ENCODE peak calls at places on chromosomes 16 and 17, in ten cellular contexts. L is neural progenitor cell; S is uterus; H is prostate gland; E is pancreas; U is adrenal gland; O is CD8-positive, alpha-beta memory T cell; C is PC-3; R is CD8-positive, alpha-beta T cell; Y is mesendoderm. F is an unnamed sample. For H3K36me3, the result is how much of the 10 kb centered on the place peaks cover.

GRCh38 chr16:31141489-31142108 is 6.1 kb upstream of the PRSS8 start:
- DNase-seq in L (no peak), S (peak), E (peak), O (no peak), H (no peak), U (peak), R (peak), C (no peak), Y (no peak), F (no peak)

GRCh38 chr16:2974319-2975056 is 5.3 kb downstream of the PAQR4 start:
- DNase-seq in Y (no peak), E (no peak), S (no peak), R (no peak), L (no peak), H (no peak), O (no peak), U (no peak), C (no peak), F (no peak)

GRCh38 chr16:83533193-83533592 is 274.6 kb upstream of the HSBP1 start:
- DNase-seq in S (no peak), R (no peak), U (no peak), O (no peak), Y (peak), E (no peak), C (peak), L (no peak), H (peak), F (no peak)

GRCh38 chr16:22948603-22949368 is 134.8 kb downstream of the HS3ST2 start:
- DNase-seq in C (peak), O (no peak), R (no peak), S (peak), U (peak), E (peak), H (peak), Y (peak), L (peak), F (peak)

GRCh38 chr17:59791603-59792457 is 84.4 kb downstream of the VMP1 start:
- DNase-seq in Y (no peak), E (no peak), L (no peak), S (no peak), H (no peak), C (no peak), R (no peak), U (no peak), O (no peak), F (no peak)

GRCh38 chr17:10683853-10684252 is 13.5 kb downstream of the SCO1 start:
- DNase-seq in U (no peak), E (no peak), Y (peak), O (no peak), H (no peak), R (no peak), L (peak), C (peak), S (no peak), F (no peak)

GRCh38 chr16:11396241-11397048 is 51.2 kb downstream of the RMI2 start:
- DNase-seq in H (peak), U (peak), S (peak), Y (peak), R (peak), E (peak), C (peak), L (peak), O (peak), F (peak)

GRCh38 chr16:74717367-74717766 is 16.7 kb upstream of the MLKL start:
- DNase-seq in Y (no peak), O (no peak), C (no peak), R (no peak), U (no peak), H (no peak), S (no peak), E (no peak), L (no peak), F (no peak)

GRCh38 chr16:85645021-85645589 is 32.0 kb downstream of the GSE1 start:
- DNase-seq in C (peak), Y (no peak), O (no peak), L (no peak), R (no peak), U (no peak), S (no peak), H (no peak), E (no peak), F (no peak)

GRCh38 chr16:1665829-1666228 is 12.2 kb upstream of the JPT2 start:
- DNase-seq in Y (no peak), L (no peak), C (no peak), S (no peak), U (no peak), R (no peak), E (no peak), O (no peak), H (no peak), F (no peak)

GRCh38 chr17:34567665-34568064 is 11.7 kb upstream of the TMEM132E start:
- DNase-seq in R (no peak), U (peak), O (no peak), Y (peak), E (no peak), S (no peak), L (no peak), C (no peak), H (no peak), F (no peak)

GRCh38 chr17:54968954-54969400 is 412 bp downstream of the STXBP4 start:
- DNase-seq in R (no peak), Y (no peak), L (no peak), S (no peak), U (peak), H (peak), C (peak), O (no peak), E (no peak), F (no peak)

GRCh38 chr16:15833551-15833950 is 23.3 kb downstream of the MYH11 start:
- DNase-seq in R (no peak), U (no peak), L (no peak), C (no peak), O (no peak), E (no peak), S (no peak), Y (no peak), H (no peak), F (no peak)

GRCh38 chr17:61168506-61168905 is 231.1 kb upstream of the TBX2 start:
- DNase-seq in S (no peak), H (no peak), O (no peak), U (peak), C (no peak), R (no peak), Y (no peak), L (no peak), E (no peak), F (no peak)

GRCh38 chr17:39627170-39627716 is 491 bp downstream of the PPP1R1B start:
- DNase-seq in H (no peak), O (no peak), R (no peak), E (peak), Y (no peak), C (no peak), S (no peak), L (peak), U (no peak), F (no peak)

GRCh38 chr17:77831497-77832179 is 126.9 kb upstream of the TNRC6C start:
- DNase-seq in L (peak), R (no peak), H (no peak), Y (no peak), S (no peak), E (peak), O (no peak), U (no peak), C (peak), F (peak)

GRCh38 chr17:78276499-78276898 is 45.1 kb downstream of the TMEM235 start:
- DNase-seq in Y (no peak), E (no peak), C (no peak), U (no peak), S (no peak), H (no peak), L (no peak), O (no peak), R (no peak), F (no peak)

GRCh38 chr16:6684076-6684673 is 648.5 kb upstream of the RBFOX1 start:
- DNase-seq in H (peak), S (no peak), Y (peak), C (peak), U (peak), E (no peak), R (no peak), L (peak), O (no peak), F (no peak)

GRCh38 chr17:27460196-27460725 is 4.0 kb downstream of the KSR1 start:
- DNase-seq in H (no peak), O (no peak), C (no peak), E (no peak), U (peak), Y (no peak), S (no peak), L (no peak), R (no peak), F (no peak)

GRCh38 chr16:46427340-46428107 is 193.7 kb downstream of the SHCBP1 start:
- DNase-seq in Y (no peak), U (no peak), O (no peak), H (no peak), L (no peak), E (no peak), R (no peak), C (no peak), S (no peak), F (no peak)

GRCh38 chr17:19579867-19580565 is 46.4 kb downstream of the SLC47A1 start:
- DNase-seq in E (peak), Y (peak), O (no peak), S (peak), H (no peak), R (no peak), U (peak), C (no peak), L (peak), F (peak)

GRCh38 chr16:3045758-3046505 is 429 bp upstream of the MMP25 start:
- DNase-seq in Y (peak), S (no peak), L (peak), C (no peak), U (no peak), R (no peak), E (peak), O (no peak), H (no peak), F (no peak)

GRCh38 chr17:13702266-13702665 is 100.5 kb upstream of the HS3ST3A1 start:
- DNase-seq in C (peak), Y (no peak), H (no peak), L (no peak), E (no peak), U (no peak), S (no peak), O (no peak), R (no peak), F (no peak)

GRCh38 chr16:85253127-85253941 is 141.1 kb upstream of the CIBAR2 start:
- DNase-seq in O (peak), E (peak), R (peak), C (peak), Y (peak), L (peak), H (peak), U (peak), S (no peak), F (peak)

GRCh38 chr17:42531455-42532354 is 4.3 kb upstream of the NAGLU start:
- DNase-seq in C (peak), H (no peak), S (no peak), E (peak), R (peak), U (peak), L (peak), O (peak), Y (peak), F (peak)

GRCh38 chr16:28326881-28327610 is 34.7 kb downstream of the SBK1 start:
- DNase-seq in Y (peak), E (peak), O (peak), L (peak), S (no peak), U (peak), H (no peak), C (peak), R (peak), F (peak)

GRCh38 chr17:6070280-6070894 is at the start of gene WSCD1:
- DNase-seq in C (peak), H (no peak), R (no peak), Y (no peak), E (peak), U (peak), O (no peak), S (no peak), L (peak), F (no peak)

GRCh38 chr16:50946606-50947005 is 204.5 kb downstream of the SALL1 start:
- DNase-seq in H (no peak), L (no peak), C (no peak), S (no peak), R (no peak), O (no peak), E (no peak), Y (no peak), U (no peak), F (no peak)

GRCh38 chr16:88754912-88755744 is 29.9 kb downstream of the PIEZO1 start:
- DNase-seq in R (no peak), U (no peak), H (peak), S (no peak), C (peak), O (no peak), Y (no peak), L (peak), E (no peak), F (no peak)

GRCh38 chr17:64213995-64214507 is 49.0 kb downstream of the TEX2 start:
- DNase-seq in C (no peak), S (no peak), L (no peak), O (no peak), E (no peak), U (no peak), Y (no peak), H (no peak), R (no peak), F (no peak)

GRCh38 chr16:11032922-11033291 is 88.5 kb downstream of the CLEC16A start:
- DNase-seq in O (no peak), U (peak), E (no peak), R (no peak), Y (peak), H (no peak), C (no peak), L (peak), S (peak), F (peak)

GRCh38 chr17:1491406-1492248 is 859 bp downstream of the MYO1C start:
- DNase-seq in Y (no peak), R (no peak), E (peak), U (peak), C (peak), L (peak), O (peak), H (no peak), S (peak), F (peak)

DNA sequence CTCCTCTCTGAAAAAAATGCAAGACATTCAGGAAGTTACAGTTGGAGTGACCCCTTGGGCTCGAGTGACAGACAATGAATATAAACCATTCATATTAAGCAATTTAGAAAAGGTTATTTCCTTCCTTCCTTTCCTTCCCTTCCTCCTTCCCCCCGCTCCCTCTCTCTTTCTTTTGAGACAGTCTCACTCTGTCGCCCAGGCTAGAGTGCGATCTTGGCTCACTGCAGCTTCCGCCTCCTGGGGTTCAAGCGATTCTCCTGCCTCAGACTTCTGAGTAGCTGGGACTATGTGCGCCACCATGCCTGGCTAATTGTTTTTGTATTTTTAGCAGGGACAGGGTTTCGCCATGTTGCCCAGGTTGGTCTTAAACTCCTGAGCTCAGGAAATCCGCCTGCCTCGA is 13.2 kb downstream of the PSMD12 start:
- DNase-seq in E (no peak), O (no peak), C (no peak), H (no peak), S (no peak), Y (no peak), L (no peak), R (no peak), U (no peak), F (no peak)
- H3K36me3 ChIP-seq in E (under half), O (under half), C (half or more), H (under half), S (under half), Y (under half), L (under half), R (half or more), U (half or more), F (half or more)

GRCh38 chr16:86994651-86995171 is 322.5 kb downstream of the C16orf95 start:
- DNase-seq in S (no peak), U (no peak), H (no peak), R (no peak), O (no peak), C (peak), L (peak), E (no peak), Y (no peak), F (peak)
- H3K4me3 ChIP-seq in S (no peak), U (no peak), H (no peak), R (no peak), O (no peak), C (no peak), L (no peak), E (no peak), Y (no peak), F (no peak)

DNA sequence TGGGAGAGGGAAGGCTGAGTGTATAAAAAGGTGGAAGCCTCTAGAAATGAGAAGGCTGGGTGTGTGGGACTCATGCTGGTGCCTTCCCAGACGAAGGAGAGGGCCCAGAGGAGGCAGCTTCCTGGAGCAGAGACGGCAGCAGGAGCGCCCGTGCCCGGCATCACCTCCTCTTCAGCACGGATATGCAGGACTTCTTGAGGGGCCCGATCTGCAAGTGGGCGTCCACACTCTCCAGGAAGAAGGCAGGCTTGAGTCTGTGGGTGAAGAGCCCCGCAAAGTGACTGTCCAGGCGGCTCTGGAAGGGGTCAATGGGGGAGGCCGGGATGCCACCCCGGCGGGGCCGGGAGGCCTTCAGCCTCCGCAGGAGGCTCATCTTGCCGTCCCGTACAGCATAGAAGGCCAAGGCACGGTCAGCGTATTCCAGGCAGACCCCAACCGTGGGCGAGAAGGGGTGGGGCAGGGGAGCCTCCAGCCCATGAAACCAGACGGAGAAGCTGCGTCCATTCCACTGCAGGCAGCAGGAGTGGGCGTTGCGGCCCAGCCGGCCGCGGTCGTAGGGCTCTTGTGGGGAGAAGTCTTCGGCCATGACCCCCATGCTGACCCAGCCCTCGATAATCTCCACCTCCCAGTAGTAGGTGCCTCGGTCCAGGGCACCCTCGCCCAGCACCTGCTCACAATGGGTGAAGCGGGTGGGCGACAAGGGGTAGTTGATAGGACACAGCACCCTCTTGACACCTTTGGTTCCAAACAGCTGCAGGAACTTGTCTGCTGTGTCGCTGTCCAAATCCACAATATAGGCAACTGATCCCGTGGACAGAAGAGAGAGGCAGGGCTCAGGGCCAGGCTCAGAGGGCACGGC is 3.8 kb downstream of the TRIM47 start:
- DNase-seq in R (no peak), Y (no peak), H (no peak), U (no peak), O (no peak), S (no peak), L (no peak), C (no peak), E (no peak), F (no peak)
- H3K27ac ChIP-seq in R (no peak), Y (no peak), H (peak), U (peak), O (no peak), S (peak), L (no peak), C (no peak), E (no peak), F (peak)

DNA sequence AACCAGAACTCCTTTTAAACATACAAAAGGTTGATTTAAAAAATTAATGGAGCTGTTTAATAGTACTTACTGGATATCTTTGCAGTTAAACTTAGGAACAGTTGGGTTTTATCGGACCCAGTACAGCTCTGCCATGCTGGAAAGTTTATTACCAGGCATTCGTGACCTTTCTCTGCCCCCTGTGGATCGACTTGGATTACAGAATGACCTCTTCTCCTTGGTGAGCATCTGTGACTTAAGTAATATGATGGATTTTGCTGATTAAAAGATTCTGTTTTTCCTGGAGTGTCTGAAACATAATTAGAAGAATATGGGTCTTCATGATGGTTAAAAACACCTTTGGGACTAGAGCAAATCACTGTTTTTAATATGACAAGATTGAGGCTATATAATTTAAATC is 45.9 kb upstream of the KPNB1 start:
- DNase-seq in C (no peak), H (no peak), S (no peak), L (no peak), U (no peak), Y (no peak), R (no peak), O (no peak), E (no peak), F (no peak)
- H3K36me3 ChIP-seq in C (half or more), H (under half), S (under half), L (under half), U (half or more), Y (under half), R (under half), O (under half), E (under half), F (half or more)

GRCh38 chr16:17434006-17434405 is 36.8 kb downstream of the XYLT1 start:
- DNase-seq in E (no peak), U (no peak), Y (no peak), L (no peak), C (no peak), S (no peak), R (no peak), H (no peak), O (no peak), F (peak)

GRCh38 chr16:17432902-17433576 is 37.7 kb downstream of the XYLT1 start:
- DNase-seq in U (no peak), L (no peak), Y (no peak), C (no peak), E (no peak), R (no peak), S (peak), H (no peak), O (no peak), F (no peak)

GRCh38 chr16:17437142-17437720 is 33.5 kb downstream of the XYLT1 start:
- DNase-seq in U (peak), E (no peak), L (no peak), S (no peak), Y (no peak), H (no peak), C (no peak), R (no peak), O (no peak), F (no peak)

GRCh38 chr16:17433577-17433960 is 37.2 kb downstream of the XYLT1 start:
- DNase-seq in H (no peak), S (no peak), Y (peak), L (peak), O (no peak), C (no peak), U (no peak), R (no peak), E (no peak), F (no peak)

GRCh38 chr16:17435324-17435723 is 35.4 kb downstream of the XYLT1 start:
- DNase-seq in E (no peak), C (no peak), H (no peak), R (no peak), O (no peak), S (no peak), U (no peak), L (no peak), Y (no peak), F (no peak)
- H3K4me3 ChIP-seq in E (no peak), C (no peak), H (no peak), R (no peak), O (no peak), S (no peak), U (no peak), L (no peak), Y (no peak), F (no peak)

GRCh38 chr17:67479119-67479517 is 102.0 kb downstream of the PITPNC1 start:
- DNase-seq in E (no peak), O (no peak), H (no peak), C (no peak), Y (no peak), R (no peak), L (no peak), S (no peak), U (no peak), F (no peak)

GRCh38 chr17:67476787-67477335 is 99.8 kb downstream of the PITPNC1 start:
- DNase-seq in R (peak), U (no peak), H (no peak), L (no peak), S (no peak), Y (no peak), C (no peak), O (no peak), E (no peak), F (no peak)

GRCh38 chr17:67475161-67475887 is 98.2 kb downstream of the PITPNC1 start:
- DNase-seq in E (peak), Y (peak), O (peak), C (peak), L (peak), U (peak), S (peak), H (peak), R (peak), F (peak)

GRCh38 chr17:67477687-67478086 is 100.6 kb downstream of the PITPNC1 start:
- DNase-seq in S (no peak), C (peak), O (no peak), L (no peak), R (peak), Y (no peak), E (no peak), U (peak), H (no peak), F (no peak)

GRCh38 chr17:67478266-67479118 is 101.4 kb downstream of the PITPNC1 start:
- DNase-seq in C (no peak), R (peak), S (no peak), H (no peak), O (no peak), Y (no peak), L (no peak), E (no peak), U (no peak), F (no peak)
- H3K27ac ChIP-seq in C (peak), R (peak), S (peak), H (no peak), O (peak), Y (no peak), L (peak), E (no peak), U (no peak), F (peak)